ENCODE peak calls at places on chromosome 22, in four cellular contexts. U is neural crest cell; Y is activated CD4-positive, alpha-beta T cell treated with anti-CD3 and anti-CD28 coated beads, Interleukin-2, amount 50 U/mL, for 1 hour; E is bronchial epithelial cell. K is an unnamed sample.

GRCh38 chr22:19350947-19351346 is 59.4 kb upstream of the CLTCL1 start:
- DNase-seq in U (no peak), Y (no peak), E (no peak), K (no peak)

GRCh38 chr22:17201285-17201945 is 17.8 kb downstream of the ADA2 start:
- DNase-seq in U (no peak), Y (no peak), E (no peak), K (no peak)

GRCh38 chr22:28963362-28963761 is 80.0 kb downstream of the ZNRF3 start:
- DNase-seq in U (no peak), Y (no peak), E (no peak), K (no peak)

GRCh38 chr22:40107244-40107643 is 70.5 kb upstream of the TNRC6B start:
- DNase-seq in U (no peak), Y (no peak), E (no peak), K (no peak)

GRCh38 chr22:42376721-42377177 is 55.5 kb downstream of the NFAM1 start:
- DNase-seq in U (peak), Y (no peak), E (no peak), K (no peak)

GRCh38 chr22:37657590-37658132 is 862 bp upstream of the PDXP start:
- DNase-seq in U (no peak), Y (no peak), E (peak), K (no peak)

GRCh38 chr22:45125198-45125597 is 38.5 kb upstream of the NUP50 start:
- DNase-seq in U (no peak), Y (no peak), E (no peak), K (no peak)

GRCh38 chr22:26732284-26732683 is 74.9 kb downstream of the MIAT start:
- DNase-seq in U (no peak), Y (no peak), E (no peak), K (no peak)

GRCh38 chr22:42375982-42376381 is 56.2 kb downstream of the NFAM1 start:
- DNase-seq in U (no peak), Y (no peak), E (no peak), K (no peak)

GRCh38 chr22:21568207-21569075 is 927 bp downstream of the UBE2L3 start:
- DNase-seq in U (peak), Y (peak), E (no peak), K (no peak)

GRCh38 chr22:37263966-37264887 is 18.1 kb upstream of the CYTH4 start:
- DNase-seq in U (no peak), Y (no peak), E (no peak), K (no peak)

GRCh38 chr22:29481265-29482000 is 1.4 kb downstream of the NEFH start:
- DNase-seq in U (peak), Y (no peak), E (no peak), K (no peak)

GRCh38 chr22:20658433-20659222 is 115.3 kb upstream of the SERPIND1 start:
- DNase-seq in U (no peak), Y (no peak), E (no peak), K (no peak)

GRCh38 chr22:19663286-19663815 is 51.0 kb upstream of the SEPTIN5 start:
- DNase-seq in U (no peak), Y (no peak), E (peak), K (peak)

GRCh38 chr22:44449061-44449682 is 48.9 kb downstream of the RTL6 start:
- DNase-seq in U (no peak), Y (no peak), E (peak), K (no peak)

GRCh38 chr22:34804588-34804987 is 261.4 kb upstream of the ISX start:
- DNase-seq in U (no peak), Y (no peak), E (no peak), K (no peak)

GRCh38 chr22:41925783-41926460 is 684 bp downstream of the TNFRSF13C start:
- DNase-seq in U (peak), Y (peak), E (no peak), K (no peak)

GRCh38 chr22:17234144-17234623 is 14.9 kb upstream of the ADA2 start:
- DNase-seq in U (peak), Y (no peak), E (no peak), K (no peak)

GRCh38 chr22:17283423-17283822 is 64.2 kb upstream of the ADA2 start:
- DNase-seq in U (no peak), Y (no peak), E (no peak), K (no peak)

GRCh38 chr22:43891360-43892182 is at the start of gene PNPLA5:
- DNase-seq in U (no peak), Y (no peak), E (no peak), K (no peak)

K was measured in foreskin keratinocyte.